ENCODE peak calls at places on chromosomes 7 and 10, in eight cellular contexts. E is A549, N is IMR-90, D is stomach, G is colonic mucosa, J is BE2C, K is fibroblast of pulmonary artery, O is psoas muscle. B is an unnamed sample.

GRCh38 chr10:5782174-5782573 is 31.1 kb downstream of the GDI2 start:
- DNase-seq in E (no peak), N (no peak), D (no peak), G (no peak), J (no peak), K (no peak), O (no peak), B (no peak)

GRCh38 chr7:50221028-50221427 is 83.5 kb upstream of the IKZF1 start:
- DNase-seq in E (no peak), N (no peak), D (no peak), G (no peak), J (no peak), K (no peak), O (no peak), B (no peak)

GRCh38 chr10:124992462-124993344 is 50.8 kb downstream of the ZRANB1 start:
- DNase-seq in E (peak), N (peak), D (peak), G (peak), J (peak), K (peak), O (peak), B (peak)

GRCh38 chr10:51733061-51733460 is 33.7 kb upstream of the CSTF2T start:
- DNase-seq in E (no peak), N (peak), D (no peak), G (no peak), J (no peak), K (peak), O (no peak), B (no peak)

GRCh38 chr7:107596881-107597581 is 17.0 kb downstream of the BCAP29 start:
- DNase-seq in E (no peak), N (no peak), D (no peak), G (no peak), J (no peak), K (peak), O (no peak), B (no peak)

GRCh38 chr7:157574120-157574519 is 237.3 kb downstream of the DNAJB6 start:
- DNase-seq in E (no peak), N (no peak), D (no peak), G (no peak), J (no peak), K (no peak), O (no peak), B (no peak)

GRCh38 chr10:31401287-31401686 is 82.3 kb downstream of the ZEB1 start:
- DNase-seq in E (no peak), N (no peak), D (no peak), G (no peak), J (no peak), K (no peak), O (no peak), B (peak)

GRCh38 chr10:43863859-43864591 is 215.3 kb upstream of the ZNF32 start:
- DNase-seq in E (peak), N (peak), D (peak), G (peak), J (no peak), K (peak), O (peak), B (no peak)

GRCh38 chr7:106537119-106537518 is 123.8 kb downstream of the CCDC71L start:
- DNase-seq in E (no peak), N (no peak), D (no peak), G (no peak), J (no peak), K (no peak), O (no peak), B (no peak)

GRCh38 chr7:6139189-6139996 is 108.2 kb downstream of the ANKRD61 start:
- DNase-seq in E (no peak), N (no peak), D (no peak), G (no peak), J (peak), K (no peak), O (no peak), B (no peak)

GRCh38 chr7:27062946-27063345 is 32.9 kb downstream of the HOXA1 start:
- DNase-seq in E (no peak), N (no peak), D (no peak), G (no peak), J (no peak), K (peak), O (no peak), B (no peak)

GRCh38 chr10:63749915-63750314 is 228.7 kb downstream of the REEP3 start:
- DNase-seq in E (no peak), N (no peak), D (no peak), G (no peak), J (no peak), K (no peak), O (no peak), B (no peak)

GRCh38 chr7:94396044-94396443 is 1.3 kb downstream of the COL1A2 start:
- DNase-seq in E (no peak), N (peak), D (no peak), G (no peak), J (no peak), K (peak), O (no peak), B (no peak)

GRCh38 chr10:6401562-6402348 is 178.3 kb downstream of the PRKCQ start:
- DNase-seq in E (peak), N (peak), D (peak), G (peak), J (peak), K (peak), O (peak), B (peak)

GRCh38 chr7:97847791-97848190 is 24.4 kb downstream of the ASNS start:
- DNase-seq in E (no peak), N (no peak), D (no peak), G (no peak), J (no peak), K (no peak), O (no peak), B (no peak)

GRCh38 chr7:1646957-1647891 is 22.9 kb upstream of the ELFN1 start:
- DNase-seq in E (no peak), N (no peak), D (no peak), G (no peak), J (peak), K (peak), O (peak), B (no peak)

GRCh38 chr7:139182363-139182762 is 48.7 kb upstream of the UBN2 start:
- DNase-seq in E (no peak), N (no peak), D (no peak), G (no peak), J (no peak), K (no peak), O (no peak), B (no peak)

GRCh38 chr7:16171928-16172327 is 249.4 kb downstream of the CRPPA start:
- DNase-seq in E (no peak), N (peak), D (no peak), G (no peak), J (no peak), K (peak), O (no peak), B (no peak)

GRCh38 chr7:28774529-28775057 is 183.5 kb downstream of the TRIL start:
- DNase-seq in E (no peak), N (no peak), D (no peak), G (no peak), J (no peak), K (no peak), O (no peak), B (no peak)

GRCh38 chr7:116953727-116954442 is 584 bp downstream of the ST7 start:
- DNase-seq in E (peak), N (peak), D (peak), G (peak), J (peak), K (peak), O (peak), B (peak)

GRCh38 chr7:16668049-16668858 is 22.3 kb downstream of the BZW2 start:
- DNase-seq in E (peak), N (peak), D (peak), G (no peak), J (peak), K (peak), O (peak), B (peak)

GRCh38 chr10:30630571-30630970 is 1.0 kb upstream of the LYZL2 start:
- DNase-seq in E (no peak), N (peak), D (no peak), G (no peak), J (no peak), K (peak), O (no peak), B (peak)

GRCh38 chr7:43396193-43396747 is 186.6 kb upstream of the STK17A start:
- DNase-seq in E (no peak), N (no peak), D (no peak), G (no peak), J (no peak), K (no peak), O (no peak), B (no peak)

GRCh38 chr7:30247546-30248386 is 36.6 kb upstream of the ZNRF2 start:
- DNase-seq in E (no peak), N (no peak), D (no peak), G (no peak), J (no peak), K (peak), O (no peak), B (no peak)

GRCh38 chr7:85055906-85056305 is 130.9 kb downstream of the SEMA3D start:
- DNase-seq in E (no peak), N (no peak), D (no peak), G (no peak), J (no peak), K (no peak), O (no peak), B (peak)

GRCh38 chr10:113897693-113898618 is 43.5 kb downstream of the NHLRC2 start:
- DNase-seq in E (no peak), N (no peak), D (no peak), G (no peak), J (no peak), K (no peak), O (no peak), B (no peak)

GRCh38 chr7:128697301-128697905 is 25.3 kb downstream of the GARIN1A start:
- DNase-seq in E (peak), N (peak), D (peak), G (peak), J (peak), K (peak), O (peak), B (peak)

GRCh38 chr10:4243651-4244050 is 458.6 kb upstream of the KLF6 start:
- DNase-seq in E (peak), N (peak), D (no peak), G (no peak), J (no peak), K (peak), O (no peak), B (peak)

GRCh38 chr7:50782376-50783208 is at the start of gene GRB10:
- DNase-seq in E (no peak), N (peak), D (no peak), G (no peak), J (no peak), K (peak), O (peak), B (no peak)

GRCh38 chr10:77801474-77802238 is 124.9 kb downstream of the DLG5 start:
- DNase-seq in E (no peak), N (peak), D (no peak), G (no peak), J (no peak), K (peak), O (no peak), B (peak)

GRCh38 chr10:43123361-43124093 is 14.7 kb upstream of the CSGALNACT2 start:
- DNase-seq in E (no peak), N (no peak), D (peak), G (no peak), J (no peak), K (no peak), O (no peak), B (no peak)

GRCh38 chr7:3039787-3040186 is 3.9 kb downstream of the CARD11 start:
- DNase-seq in E (no peak), N (no peak), D (no peak), G (no peak), J (no peak), K (no peak), O (no peak), B (no peak)

GRCh38 chr10:36647540-36647939 is 477.9 kb upstream of the ANKRD30A start:
- DNase-seq in E (no peak), N (no peak), D (no peak), G (no peak), J (no peak), K (no peak), O (no peak), B (no peak)

GRCh38 chr7:32890553-32891045 is 961 bp downstream of the KBTBD2 start:
- DNase-seq in E (peak), N (peak), D (no peak), G (peak), J (peak), K (peak), O (no peak), B (peak)

GRCh38 chr7:104137971-104138370 is 69.8 kb downstream of the ORC5 start:
- DNase-seq in E (no peak), N (peak), D (no peak), G (no peak), J (no peak), K (peak), O (no peak), B (peak)

GRCh38 chr10:98446656-98447221 is at the start of gene HPS1:
- DNase-seq in E (peak), N (peak), D (peak), G (peak), J (no peak), K (peak), O (peak), B (peak)

GRCh38 chr10:11586170-11586569 is 25.3 kb downstream of the USP6NL start:
- DNase-seq in E (no peak), N (peak), D (no peak), G (no peak), J (no peak), K (peak), O (no peak), B (no peak)

GRCh38 chr10:77357611-77358010 is 280.0 kb downstream of the KCNMA1 start:
- DNase-seq in E (peak), N (peak), D (no peak), G (no peak), J (no peak), K (peak), O (no peak), B (peak)

GRCh38 chr10:97434055-97434454 is 8.1 kb downstream of the PGAM1 start:
- DNase-seq in E (no peak), N (no peak), D (no peak), G (no peak), J (no peak), K (no peak), O (no peak), B (peak)

GRCh38 chr7:151827620-151828019 is 49.3 kb downstream of the PRKAG2 start:
- DNase-seq in E (no peak), N (no peak), D (no peak), G (no peak), J (no peak), K (no peak), O (no peak), B (no peak)

DNA sequence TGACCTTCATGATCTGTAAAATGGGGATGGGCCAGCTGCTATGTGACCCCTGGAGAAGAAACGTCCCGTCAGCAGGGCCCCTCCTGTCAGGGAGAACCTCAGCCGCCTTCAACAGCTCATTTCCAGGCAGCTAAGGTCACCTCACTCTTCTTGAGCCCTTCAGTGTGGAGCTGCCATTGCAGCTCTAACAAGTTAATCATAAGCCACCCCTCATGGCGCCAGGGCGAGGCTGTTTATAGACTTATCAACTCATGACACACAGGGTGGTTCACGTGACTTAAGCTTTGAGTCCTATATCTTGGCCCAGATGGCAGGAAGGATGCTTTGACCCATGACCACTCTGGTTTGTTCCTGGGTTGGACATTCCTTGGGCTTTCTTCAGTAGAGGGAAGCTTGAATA is 315.1 kb downstream of the TNS3 start:
- DNase-seq in E (peak), N (peak), D (peak), G (peak), J (no peak), K (no peak), O (no peak), B (peak)
- H3K4me3 ChIP-seq in E (no peak), N (no peak), D (no peak), G (no peak), J (no peak), K (no peak), O (no peak), B (no peak)

GRCh38 chr10:117929321-117930067 is 117.2 kb downstream of the RAB11FIP2 start:
- DNase-seq in E (no peak), N (no peak), D (no peak), G (no peak), J (no peak), K (no peak), O (no peak), B (no peak)
- TF ChIP-seq CTCF in E (no peak), N (no peak), D (no peak), G (no peak), J (peak), K (no peak), O (no peak), B (no peak)

GRCh38 chr10:75592014-75592842 is 160.8 kb downstream of the LRMDA start:
- DNase-seq in E (no peak), N (no peak), D (no peak), G (no peak), J (no peak), K (no peak), O (no peak), B (no peak)

GRCh38 chr10:75596930-75597629 is 165.7 kb downstream of the LRMDA start:
- DNase-seq in E (no peak), N (no peak), D (no peak), G (no peak), J (no peak), K (no peak), O (no peak), B (no peak)

GRCh38 chr10:75589895-75590654 is 158.7 kb downstream of the LRMDA start:
- DNase-seq in E (no peak), N (no peak), D (no peak), G (no peak), J (no peak), K (no peak), O (no peak), B (no peak)

GRCh38 chr10:75593690-75594556 is 162.5 kb downstream of the LRMDA start:
- DNase-seq in E (no peak), N (no peak), D (no peak), G (no peak), J (peak), K (no peak), O (no peak), B (no peak)

DNA sequence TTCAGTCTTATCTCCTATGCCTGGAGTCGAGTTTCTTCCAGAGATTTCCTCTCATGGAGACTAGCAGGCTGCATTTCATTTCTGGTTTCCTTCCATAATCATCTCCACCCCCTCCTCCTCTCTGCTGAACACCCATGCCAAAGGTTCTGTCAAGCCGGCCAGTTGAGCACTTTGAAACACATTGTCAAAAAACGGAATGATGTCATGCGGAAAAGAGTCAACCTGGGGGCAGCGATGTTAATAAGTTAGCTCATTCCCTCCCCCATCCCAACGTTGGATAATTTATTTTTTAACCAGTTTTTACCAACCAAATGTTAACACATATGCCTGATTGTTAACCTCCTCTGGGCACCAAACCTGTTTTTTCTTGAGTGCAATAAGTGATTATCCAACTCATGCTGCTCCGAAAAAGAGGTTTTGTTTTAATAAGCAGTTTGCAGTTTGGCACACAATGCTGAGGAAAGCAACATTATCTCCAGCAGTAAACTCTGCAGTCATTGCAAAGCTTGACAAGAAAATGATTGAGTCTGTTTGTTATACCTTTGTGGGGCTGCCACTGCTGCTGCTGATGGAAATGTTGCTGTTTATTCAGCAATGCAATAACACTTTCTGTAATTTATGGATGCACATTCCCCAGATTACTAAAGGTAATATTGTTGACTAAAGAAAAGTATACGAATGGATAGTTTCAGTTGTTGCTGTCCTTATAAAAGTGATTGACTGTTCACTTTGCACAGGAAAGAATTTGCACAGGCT is 161.6 kb downstream of the LRMDA start:
- DNase-seq in E (no peak), N (no peak), D (no peak), G (no peak), J (no peak), K (peak), O (no peak), B (no peak)
- H3K4me3 ChIP-seq in E (no peak), N (no peak), D (no peak), G (no peak), J (no peak), K (no peak), O (peak), B (no peak)

DNA sequence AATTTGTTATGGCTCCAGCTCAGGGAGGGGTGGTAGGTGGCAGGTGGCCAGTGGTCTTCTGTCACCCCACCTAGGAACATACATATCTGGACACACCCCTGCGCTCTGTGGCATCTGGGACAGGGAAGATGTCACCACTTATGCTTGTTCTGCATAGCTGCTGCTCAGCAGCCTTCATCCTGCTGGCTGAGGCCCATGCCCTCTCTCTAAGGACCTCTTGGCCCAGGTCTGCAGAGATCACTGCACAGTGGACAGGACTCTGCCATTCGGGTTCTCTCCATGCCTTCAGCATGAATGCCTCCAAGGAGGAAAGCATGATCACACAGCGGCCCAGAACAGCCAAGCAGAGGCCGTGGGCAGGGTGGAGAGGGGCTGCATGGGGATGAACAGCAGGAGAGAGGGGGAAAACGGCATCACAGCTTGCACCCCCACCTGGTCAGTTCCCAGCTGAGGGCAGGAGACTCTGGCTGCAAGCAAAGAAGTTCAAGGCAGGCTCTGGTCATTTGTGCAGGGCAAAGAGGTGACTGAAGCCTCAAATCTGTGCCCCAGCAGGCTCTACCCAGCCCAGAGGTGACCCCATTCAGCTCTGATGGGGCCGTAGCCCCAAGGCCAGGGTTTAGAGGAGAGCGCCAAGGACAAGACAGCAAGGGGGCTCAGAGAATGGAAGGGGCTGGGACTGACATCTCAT is 47.8 kb upstream of the GDF10 start:
- DNase-seq in E (no peak), N (no peak), D (no peak), G (no peak), J (no peak), K (no peak), O (no peak), B (no peak)
- TF ChIP-seq CTCF in E (no peak), N (no peak), D (no peak), G (no peak), J (no peak), K (no peak), O (no peak), B (no peak)

GRCh38 chr10:35322636-35323035 is 13.7 kb upstream of the CCNY start:
- DNase-seq in E (no peak), N (no peak), D (no peak), G (no peak), J (no peak), K (no peak), O (no peak), B (no peak)

GRCh38 chr10:35316346-35316967 is 19.9 kb upstream of the CCNY start:
- DNase-seq in E (no peak), N (no peak), D (no peak), G (no peak), J (no peak), K (no peak), O (no peak), B (no peak)

GRCh38 chr10:35324196-35324595 is 12.1 kb upstream of the CCNY start:
- DNase-seq in E (no peak), N (peak), D (no peak), G (no peak), J (no peak), K (no peak), O (no peak), B (no peak)

DNA sequence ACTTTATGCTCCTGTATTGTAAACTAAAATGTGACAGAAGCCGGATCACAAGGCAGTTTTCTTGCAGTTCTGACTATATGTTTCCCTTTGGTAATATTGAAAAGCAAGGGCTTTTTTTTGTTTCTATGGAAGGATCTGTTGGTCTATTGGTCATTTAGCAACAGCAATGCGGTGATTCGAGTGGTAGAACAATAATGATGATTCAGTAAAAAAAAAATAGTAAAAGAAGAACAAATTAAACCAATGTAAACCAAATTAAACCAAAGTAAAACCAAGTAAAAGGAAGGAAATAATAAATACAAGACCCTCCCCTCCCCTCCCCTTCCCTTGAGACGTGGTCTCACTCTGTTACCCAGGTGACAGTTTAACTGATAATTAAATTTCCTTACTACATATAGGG is 17.8 kb upstream of the CCNY start:
- DNase-seq in E (no peak), N (no peak), D (no peak), G (no peak), J (no peak), K (no peak), O (no peak), B (no peak)
- H3K4me3 ChIP-seq in E (no peak), N (no peak), D (no peak), G (no peak), J (no peak), K (no peak), O (no peak), B (no peak)

B was measured in epithelial cell of esophagus.